ENCODE peak calls at places on chromosomes 7 and 10, in six cellular contexts. A, P, B, O, Z and Y are unnamed samples.

GRCh38 chr7:128876978-128877755 is 14.5 kb downstream of the ATP6V1F start:
- DNase-seq in P (no peak), A (no peak), O (no peak), Z (no peak), B (no peak), Y (no peak)

GRCh38 chr10:100962346-100963080 is 6.8 kb upstream of the SEMA4G start:
- DNase-seq in B (no peak), Z (no peak), P (no peak), O (no peak), A (no peak), Y (no peak)

GRCh38 chr10:122471531-122472177 is 10.3 kb downstream of the HTRA1 start:
- DNase-seq in A (no peak), P (no peak), Z (no peak), B (no peak), O (no peak), Y (no peak)

GRCh38 chr7:25098096-25099046 is 26.7 kb downstream of the CYCS start:
- DNase-seq in A (no peak), P (peak; percentile 75), Z (no peak), B (no peak), O (peak; percentile 53), Y (peak; percentile 70)

GRCh38 chr7:116776610-116777289 is 85.6 kb upstream of the CAPZA2 start:
- DNase-seq in O (no peak), P (peak; percentile 22), Z (no peak), A (no peak), B (no peak), Y (no peak)

GRCh38 chr7:25949672-25950487 is 202.1 kb upstream of the NFE2L3 start:
- DNase-seq in O (peak; percentile 27), A (no peak), P (no peak), B (no peak), Z (no peak), Y (no peak)

GRCh38 chr10:116038259-116038658 is 234.7 kb downstream of the GFRA1 start:
- DNase-seq in O (no peak), Z (no peak), B (no peak), A (no peak), P (no peak), Y (peak; percentile 42)

GRCh38 chr7:72406820-72407403 is 5.2 kb downstream of the CALN1 start:
- DNase-seq in Z (no peak), B (no peak), P (no peak), A (no peak), O (no peak), Y (no peak)

GRCh38 chr7:76063114-76063513 is 15.2 kb downstream of the MDH2 start:
- DNase-seq in B (no peak), P (no peak), A (no peak), Z (no peak), O (no peak), Y (no peak)

GRCh38 chr7:125927556-125927955 is 997.9 kb upstream of the POT1 start:
- DNase-seq in O (no peak), B (peak; percentile 54), A (no peak), P (no peak), Z (no peak), Y (no peak)

GRCh38 chr7:70571403-70571911 is 560.5 kb upstream of the GALNT17 start:
- DNase-seq in P (no peak), A (no peak), B (no peak), Z (no peak), O (no peak), Y (peak; percentile 25)

GRCh38 chr10:110076559-110077318 is 69.0 kb downstream of the ADD3 start:
- DNase-seq in Z (no peak), B (no peak), A (no peak), O (peak; percentile 66), P (no peak), Y (no peak)

GRCh38 chr10:17669185-17669872 is 25.4 kb downstream of the STAM start:
- DNase-seq in B (no peak), P (no peak), Z (no peak), A (no peak), O (no peak), Y (no peak)

GRCh38 chr7:143248781-143249354 is 14.4 kb upstream of the GSTK1 start:
- DNase-seq in Z (no peak), P (no peak), A (no peak), O (no peak), B (no peak), Y (peak; percentile 50)

GRCh38 chr7:151110941-151111645 is 24.8 kb downstream of the AGAP3 start:
- DNase-seq in P (peak; percentile 64), B (no peak), A (peak; percentile 73), O (peak; percentile 75), Z (no peak), Y (peak; percentile 79)

GRCh38 chr7:153414288-153414629 is 637.9 kb upstream of the DPP6 start:
- DNase-seq in A (no peak), B (no peak), Z (no peak), P (no peak), O (no peak), Y (no peak)

GRCh38 chr10:52216852-52217251 is 97.2 kb upstream of the DKK1 start:
- DNase-seq in B (no peak), P (no peak), O (no peak), A (no peak), Z (no peak), Y (no peak)

GRCh38 chr7:33788493-33788892 is 116.8 kb upstream of the BMPER start:
- DNase-seq in O (no peak), P (no peak), Z (no peak), B (no peak), A (no peak), Y (no peak)

GRCh38 chr10:34629120-34629519 is 186.0 kb downstream of the PARD3 start:
- DNase-seq in P (no peak), O (no peak), B (no peak), Z (no peak), A (no peak), Y (no peak)

GRCh38 chr10:45239642-45240041 is 75.8 kb downstream of the OR13A1 start:
- DNase-seq in O (no peak), B (no peak), Z (no peak), P (no peak), A (no peak), Y (no peak)

GRCh38 chr10:114825513-114826253 is 4.1 kb downstream of the FHIP2A start:
- DNase-seq in O (no peak), P (no peak), A (no peak), B (no peak), Z (no peak), Y (peak; percentile 69)

GRCh38 chr7:112930787-112931186 is 140.6 kb upstream of the TMEM168 start:
- DNase-seq in B (no peak), A (no peak), P (no peak), Z (no peak), O (no peak), Y (no peak)

GRCh38 chr7:27122075-27122910 is 8.3 kb downstream of the HOXA4 start:
- DNase-seq in B (no peak), A (no peak), O (no peak), P (no peak), Z (no peak), Y (no peak)